ENCODE peak calls at places on chromosomes 7 and 10, in six cellular contexts. M, B, V, R, K and U are unnamed samples.

GRCh38 chr7:25964483-25964961 is 187.5 kb upstream of the NFE2L3 start:
- DNase-seq in B (no peak), V (no peak), K (no peak), R (no peak), M (no peak), U (no peak)

GRCh38 chr7:159115601-159116501 is 28.8 kb downstream of the VIPR2 start:
- DNase-seq in K (no peak), R (no peak), V (no peak), M (no peak), B (no peak), U (no peak)

GRCh38 chr7:41328544-41328943 is 374.3 kb downstream of the INHBA start:
- DNase-seq in K (no peak), R (no peak), M (no peak), V (no peak), B (no peak), U (no peak)

GRCh38 chr10:75623310-75623940 is 192.0 kb downstream of the LRMDA start:
- DNase-seq in M (no peak), R (no peak), K (no peak), B (no peak), V (no peak), U (no peak)

GRCh38 chr7:45256309-45256708 is 98.7 kb downstream of the RAMP3 start:
- DNase-seq in R (no peak), B (no peak), K (no peak), M (no peak), V (no peak), U (no peak)

GRCh38 chr10:102341038-102341688 is 54.3 kb upstream of the NFKB2 start:
- DNase-seq in R (no peak), M (no peak), B (no peak), V (no peak), K (no peak), U (peak; percentile 36)

GRCh38 chr10:95542330-95542729 is 18.8 kb downstream of the SORBS1 start:
- DNase-seq in K (no peak), R (no peak), V (no peak), M (no peak), B (peak; percentile 56), U (no peak)

GRCh38 chr10:131272897-131273451 is 38.5 kb downstream of the TCERG1L start:
- DNase-seq in K (no peak), R (no peak), B (no peak), V (no peak), M (no peak), U (no peak)

GRCh38 chr10:14820010-14820774 is 17.6 kb downstream of the CDNF start:
- DNase-seq in M (no peak), R (no peak), V (no peak), B (no peak), K (peak; percentile 77), U (peak; percentile 48)

GRCh38 chr10:69742928-69743602 is 58.6 kb upstream of the COL13A1 start:
- DNase-seq in V (peak; percentile 65), K (peak; percentile 51), R (peak; percentile 70), B (peak; percentile 50), M (no peak), U (peak; percentile 29)

GRCh38 chr7:68073701-68074100 is 1077.1 kb downstream of the TYW1 start:
- DNase-seq in M (no peak), V (no peak), K (no peak), R (no peak), B (no peak), U (no peak)

GRCh38 chr10:133124357-133125211 is 35.4 kb upstream of the KNDC1 start:
- DNase-seq in M (no peak), R (peak; percentile 38), V (peak; percentile 68), B (peak; percentile 32), K (peak; percentile 28), U (no peak)